ENCODE peak calls at places on chromosomes 4 and X, in six cellular contexts. K is stimulated activated naive CD4-positive, alpha-beta T cell; Q is ascending aorta; W is activated CD4-positive, alpha-beta T cell treated with anti-CD3 and anti-CD28 coated beads, Interleukin-2, amount 10 ng/mL, durations not matched to agents 7 days and 5 days; P is neural progenitor cell; M is NCI-H2171 treated with DMSO at 0.1 percent for 48 hours. Z is an unnamed sample.

GRCh38 chr4:14607578-14607977 is 394.7 kb upstream of the CPEB2 start:
- DNase-seq in P (no peak), M (no peak), W (no peak), K (no peak), Q (no peak), Z (no peak)

GRCh38 chrX:21963736-21964135 is 23.2 kb downstream of the SMS start:
- DNase-seq in K (no peak), W (no peak), M (no peak), P (no peak), Q (no peak), Z (peak)

GRCh38 chrX:39728852-39729587 is 368.7 kb downstream of the BCOR start:
- DNase-seq in P (no peak), M (no peak), Q (no peak), W (no peak), K (no peak), Z (no peak)

GRCh38 chr4:23039813-23040212 is 347.1 kb downstream of the GBA3 start:
- DNase-seq in W (no peak), Q (no peak), K (no peak), M (no peak), P (no peak), Z (no peak)

GRCh38 chr4:147040874-147041273 is 95.2 kb upstream of the TTC29 start:
- DNase-seq in Q (no peak), M (no peak), W (no peak), K (no peak), P (no peak), Z (no peak)

GRCh38 chr4:66164869-66165268 is 494.6 kb upstream of the EPHA5 start:
- DNase-seq in W (no peak), M (no peak), Q (no peak), K (no peak), P (no peak), Z (no peak)

GRCh38 chrX:69362889-69363288 is 141.2 kb upstream of the NALF2 start:
- DNase-seq in K (no peak), Q (no peak), W (no peak), M (peak), P (no peak), Z (no peak)

GRCh38 chr4:82223715-82224114 is 150.1 kb downstream of the HNRNPD start:
- DNase-seq in Q (no peak), M (no peak), W (peak), P (no peak), K (peak), Z (peak)

GRCh38 chr4:46956451-46956850 is 36.9 kb downstream of the GABRA4 start:
- DNase-seq in W (no peak), K (no peak), Q (no peak), P (no peak), M (no peak), Z (no peak)

GRCh38 chrX:87098477-87098876 is 419.1 kb upstream of the KLHL4 start:
- DNase-seq in K (no peak), W (no peak), Q (no peak), P (no peak), M (no peak), Z (no peak)

GRCh38 chr4:138409670-138410069 is 167.5 kb upstream of the SLC7A11 start:
- DNase-seq in M (no peak), W (no peak), Q (no peak), P (no peak), K (no peak), Z (no peak)

GRCh38 chrX:50471390-50471789 is 765 bp upstream of the DGKK start:
- DNase-seq in W (no peak), K (no peak), M (no peak), Q (no peak), P (peak), Z (no peak)

GRCh38 chr4:118206627-118207026 is 146.2 kb downstream of the PRSS12 start:
- DNase-seq in Q (no peak), P (no peak), K (no peak), W (no peak), M (no peak), Z (no peak)

GRCh38 chrX:112536544-112536943 is 143.2 kb downstream of the LHFPL1 start:
- DNase-seq in M (no peak), W (no peak), P (peak), K (no peak), Q (no peak), Z (no peak)

GRCh38 chr4:5276475-5277045 is 225.3 kb downstream of the STK32B start:
- DNase-seq in K (no peak), P (no peak), Q (no peak), W (no peak), M (no peak), Z (no peak)

Z was measured in adrenal gland.